ENCODE peak calls at places on chromosomes 3 and 15, in eight cellular contexts. K is effector memory CD4-positive, alpha-beta T cell; M is mesendoderm; Y is PC-3; X is Panc1; D is neuronal stem cell; T is SJSA1; N is transverse colon. L is an unnamed sample.
A peak's percentile ranks its signal among the peaks of the same experiment; 100 is the strongest.

GRCh38 chr3:3443482-3443881 is 264.0 kb upstream of the CRBN start:
- DNase-seq in K (no peak), M (no peak), Y (no peak), X (no peak), D (no peak), T (no peak), N (no peak), L (no peak)

GRCh38 chr3:49092948-49093852 is 671 bp downstream of the QRICH1 start:
- DNase-seq in K (peak; percentile 61), M (peak; percentile 93), Y (peak; percentile 71), X (no peak), D (peak; percentile 89), T (peak; percentile 70), N (peak; percentile 80), L (peak; percentile 81)

GRCh38 chr3:142586803-142587406 is 8.4 kb upstream of the ATR start:
- DNase-seq in K (no peak), M (peak; percentile 91), Y (peak; percentile 93), X (peak; percentile 87), D (peak; percentile 58), T (peak; percentile 57), N (peak; percentile 24), L (peak; percentile 88)

GRCh38 chr3:29901097-29901496 is 620.2 kb downstream of the RBMS3 start:
- DNase-seq in K (no peak), M (no peak), Y (no peak), X (no peak), D (no peak), T (no peak), N (no peak), L (no peak)

GRCh38 chr15:41982133-41982930 is 10.0 kb upstream of the EHD4 start:
- DNase-seq in K (no peak), M (no peak), Y (no peak), X (no peak), D (no peak), T (peak; percentile 18), N (no peak), L (no peak)

GRCh38 chr15:90902996-90903732 is at the start of gene MAN2A2:
- DNase-seq in K (peak; percentile 49), M (peak; percentile 74), Y (peak; percentile 55), X (no peak), D (peak; percentile 37), T (no peak), N (peak; percentile 78), L (peak; percentile 58)

GRCh38 chr3:36695769-36696137 is 68.6 kb downstream of the DCLK3 start:
- DNase-seq in K (no peak), M (no peak), Y (peak; percentile 67), X (no peak), D (no peak), T (no peak), N (no peak), L (no peak)

GRCh38 chr3:55690746-55691540 is 203.8 kb upstream of the WNT5A start:
- DNase-seq in K (no peak), M (peak; percentile 83), Y (no peak), X (no peak), D (peak; percentile 51), T (no peak), N (no peak), L (no peak)

GRCh38 chr3:56902468-56903159 is 100.9 kb upstream of the ARHGEF3 start:
- DNase-seq in K (no peak), M (no peak), Y (no peak), X (no peak), D (no peak), T (no peak), N (no peak), L (no peak)

GRCh38 chr3:99549918-99550603 is 88.3 kb upstream of the COL8A1 start:
- DNase-seq in K (no peak), M (no peak), Y (no peak), X (no peak), D (no peak), T (no peak), N (no peak), L (no peak)

GRCh38 chr15:68812069-68812468 is 8.6 kb downstream of the ANP32A start:
- DNase-seq in K (no peak), M (no peak), Y (no peak), X (no peak), D (no peak), T (peak; percentile 32), N (no peak), L (no peak)

GRCh38 chr15:83904107-83904720 is 250.3 kb downstream of the ADAMTSL3 start:
- DNase-seq in K (no peak), M (no peak), Y (no peak), X (no peak), D (no peak), T (no peak), N (peak; percentile 15), L (peak; percentile 83)

GRCh38 chr3:112781611-112782010 is 65.1 kb downstream of the CD200R1L start:
- DNase-seq in K (no peak), M (no peak), Y (no peak), X (no peak), D (no peak), T (no peak), N (no peak), L (no peak)
- H3K27ac ChIP-seq in K (no peak overlapping the region), M (no peak overlapping the region), Y (no peak overlapping the region), X (no peak overlapping the region), D (no peak overlapping the region), T (no peak overlapping the region), N (no peak overlapping the region), L (no peak overlapping the region)

DNA sequence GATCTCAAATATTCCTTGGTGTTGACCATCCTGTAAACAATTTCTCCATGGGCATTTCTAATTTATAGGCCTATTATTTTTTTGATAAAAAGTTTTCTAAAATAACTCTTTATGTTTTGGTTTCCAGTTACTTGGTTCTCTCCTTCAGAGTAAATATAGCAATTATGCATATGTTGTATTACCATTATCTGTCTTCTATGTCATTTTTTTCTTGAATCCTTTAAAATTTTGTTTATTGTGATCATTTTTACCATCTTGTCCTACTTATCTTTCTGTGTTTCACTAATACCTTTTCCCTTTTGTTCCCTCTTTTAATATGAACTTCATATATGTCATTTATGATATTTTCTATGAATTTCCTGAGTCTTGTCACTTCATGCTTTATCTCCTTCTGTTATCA is 341.1 kb downstream of the PDCD6IP start:
- DNase-seq in K (no peak), M (no peak), Y (no peak), X (no peak), D (no peak), T (no peak), N (no peak), L (no peak)
- H3K4me3 ChIP-seq in K (no peak overlapping the region), M (no peak overlapping the region), Y (no peak overlapping the region), X (no peak overlapping the region), D (no peak overlapping the region), T (no peak overlapping the region), N (no peak overlapping the region), L (no peak overlapping the region)

GRCh38 chr3:50600841-50601591 is 10.6 kb downstream of the CISH start:
- DNase-seq in K (peak; percentile 37), M (no peak), Y (peak; percentile 92), X (no peak), D (no peak), T (peak; percentile 70), N (peak; percentile 95), L (peak; percentile 93)
- H3K27ac ChIP-seq in K (peak overlapping the region; percentile 95), M (no peak overlapping the region), Y (peak overlapping the region; percentile 36), X (no peak overlapping the region), D (no peak overlapping the region), T (peak overlapping the region; percentile 72), N (peak overlapping the region; percentile 98), L (peak overlapping the region; percentile 90)

GRCh38 chr3:188750625-188751024 is 421.1 kb upstream of the TPRG1 start:
- DNase-seq in K (no peak), M (no peak), Y (no peak), X (no peak), D (no peak), T (no peak), N (no peak), L (no peak)
- H3K4me3 ChIP-seq in K (no peak overlapping the region), M (no peak overlapping the region), Y (no peak overlapping the region), X (no peak overlapping the region), D (no peak overlapping the region), T (no peak overlapping the region), N (no peak overlapping the region), L (no peak overlapping the region)

DNA sequence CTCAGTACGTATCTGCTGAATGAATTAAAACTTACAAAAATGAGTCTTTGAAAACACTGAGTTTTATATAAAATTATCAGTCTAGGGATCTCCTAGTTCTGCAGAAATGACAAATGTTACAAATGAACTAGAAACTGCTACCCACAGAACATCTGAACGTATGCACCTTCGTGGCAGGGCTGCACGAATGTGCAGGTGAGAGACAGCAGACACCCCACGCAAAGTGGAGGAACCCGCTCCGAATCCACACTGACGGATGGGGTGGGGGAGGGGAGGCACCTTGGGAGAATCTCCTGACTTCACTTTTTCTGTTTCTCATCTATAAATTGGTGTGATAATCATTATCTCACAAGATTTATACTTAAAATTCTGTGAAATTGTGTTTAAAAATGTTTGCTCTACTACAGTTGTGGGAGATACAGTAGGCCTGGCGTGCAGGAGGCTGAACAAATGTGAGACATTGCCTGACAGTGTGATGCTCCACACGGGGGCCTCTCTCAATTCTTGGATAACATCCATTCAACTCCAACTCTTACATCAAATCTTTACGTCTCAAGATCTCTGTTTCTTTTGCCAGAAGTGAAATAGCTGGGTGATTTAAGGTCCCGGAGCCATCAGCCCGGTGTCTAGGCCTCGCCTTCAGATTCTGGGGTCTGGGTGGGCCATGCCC is 86.9 kb downstream of the ATP10A start:
- DNase-seq in K (no peak), M (no peak), Y (no peak), X (no peak), D (no peak), T (no peak), N (no peak), L (no peak)
- H3K27ac ChIP-seq in K (no peak overlapping the region), M (no peak overlapping the region), Y (peak overlapping the region; percentile 22), X (no peak overlapping the region), D (no peak overlapping the region), T (peak overlapping the region; percentile 88), N (peak overlapping the region; percentile 58), L (peak overlapping the region; percentile 85)

DNA sequence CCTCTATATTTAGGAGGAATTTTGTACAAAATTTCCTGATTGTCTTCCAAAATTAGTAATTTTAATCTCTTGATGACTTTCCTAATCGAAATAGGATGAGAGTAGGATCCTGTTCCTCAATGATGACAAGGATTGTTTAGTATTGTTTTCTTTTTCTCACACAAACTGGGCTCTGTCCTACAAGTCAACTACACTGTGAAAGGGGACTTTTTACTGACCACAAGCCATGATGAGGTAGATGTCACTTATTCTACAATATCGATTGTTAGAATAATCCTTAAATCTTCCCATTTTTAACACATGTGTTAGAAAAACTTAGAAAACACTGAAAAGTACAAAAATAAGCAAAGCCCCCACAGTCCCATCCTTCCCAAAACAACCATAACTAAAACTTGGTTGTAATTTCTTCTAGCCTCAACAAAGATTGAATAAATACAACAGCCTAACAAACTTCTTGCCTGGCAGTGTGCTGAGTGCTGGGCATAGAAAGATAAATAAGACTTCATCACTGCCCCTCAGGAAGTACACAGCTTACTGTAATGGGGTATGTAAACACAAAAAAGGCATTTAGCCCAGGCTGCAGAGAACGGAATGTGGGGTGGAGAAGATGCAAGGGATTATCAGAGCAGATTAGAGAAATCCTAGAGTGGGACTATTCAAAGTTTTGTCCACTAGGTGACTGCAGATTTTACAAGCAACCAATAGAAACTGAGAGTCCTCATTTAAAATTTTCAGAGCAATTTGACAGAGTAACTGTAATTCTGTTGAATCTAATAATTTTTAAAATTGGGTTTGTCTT is 35.6 kb upstream of the TSC22D2 start:
- DNase-seq in K (no peak), M (peak; percentile 75), Y (peak; percentile 86), X (no peak), D (no peak), T (peak; percentile 71), N (no peak), L (peak; percentile 34)
- H3K4me3 ChIP-seq in K (no peak overlapping the region), M (no peak overlapping the region), Y (peak overlapping the region; percentile 63), X (peak overlapping the region; percentile 62), D (no peak overlapping the region), T (no peak overlapping the region), N (no peak overlapping the region), L (peak overlapping the region; percentile 55)